ENCODE peak calls at places on chromosomes 4 and X, in nine cellular contexts. Z, B, D, U, A, W, G, M and L are unnamed samples.
A peak's percentile ranks its signal among the peaks of the same experiment; 100 is the strongest.

GRCh38 chrX:34218063-34218462 is 85.9 kb upstream of the FAM47A start:
- DNase-seq in G (no peak), D (no peak), A (no peak), B (no peak), M (no peak), Z (no peak), U (no peak), W (no peak), L (no peak)

GRCh38 chrX:56729152-56729557 is at the start of gene NBDY:
- DNase-seq in U (no peak), A (peak; percentile 31), D (peak; percentile 47), G (peak; percentile 45), W (peak; percentile 29), Z (peak; percentile 23), M (peak; percentile 40), B (no peak), L (peak; percentile 43)

GRCh38 chr4:37837446-37837845 is 11.0 kb downstream of the PGM2 start:
- DNase-seq in Z (no peak), W (no peak), U (no peak), M (no peak), G (peak; percentile 79), B (peak; percentile 45), A (no peak), D (peak; percentile 86), L (no peak)

GRCh38 chrX:46169808-46170207 is 375.4 kb downstream of the ZNF674 start:
- DNase-seq in D (peak; percentile 20), M (no peak), W (no peak), B (no peak), Z (no peak), A (no peak), U (no peak), G (no peak), L (no peak)

GRCh38 chr4:174522183-174523002 is at the start of gene HPGD:
- DNase-seq in Z (no peak), U (peak; percentile 19), D (peak; percentile 20), G (peak; percentile 22), M (peak; percentile 77), B (no peak), W (peak; percentile 34), A (no peak), L (peak; percentile 28)

GRCh38 chrX:387729-388128 is 1.0 kb upstream of the PPP2R3B start:
- DNase-seq in A (no peak), M (no peak), W (no peak), D (no peak), U (no peak), B (no peak), G (no peak), Z (no peak), L (no peak)

GRCh38 chrX:152896450-152896849 is 1.4 kb upstream of the ZNF185 start:
- DNase-seq in D (peak; percentile 22), B (no peak), A (no peak), U (no peak), G (peak; percentile 30), M (no peak), W (no peak), Z (no peak), L (no peak)

GRCh38 chr4:99856166-99856565 is 38.1 kb downstream of the LAMTOR3 start:
- DNase-seq in W (no peak), Z (no peak), G (peak; percentile 22), D (peak; percentile 33), A (no peak), B (no peak), U (no peak), M (no peak), L (no peak)

GRCh38 chr4:163587867-163588266 is 93.4 kb downstream of the TMA16 start:
- DNase-seq in Z (no peak), B (no peak), U (no peak), M (no peak), G (no peak), A (no peak), D (no peak), W (no peak), L (no peak)

GRCh38 chr4:60389636-60390035 is 810.5 kb upstream of the ADGRL3 start:
- DNase-seq in D (no peak), U (no peak), Z (peak; percentile 8), W (no peak), B (no peak), M (no peak), A (no peak), G (no peak), L (no peak)

GRCh38 chrX:41664307-41665299 is 24.2 kb upstream of the GPR34 start:
- DNase-seq in G (no peak), D (no peak), B (no peak), Z (no peak), U (no peak), A (no peak), M (no peak), W (no peak), L (no peak)

GRCh38 chr4:180674629-180675367 is 1568.4 kb upstream of the TENM3 start:
- DNase-seq in A (no peak), U (no peak), Z (no peak), W (no peak), D (no peak), B (no peak), M (no peak), G (no peak), L (no peak)

GRCh38 chrX:135432881-135433521 is 11.3 kb downstream of the SMIM10L2A start:
- DNase-seq in Z (no peak), W (no peak), D (no peak), U (no peak), G (no peak), M (no peak), B (no peak), A (no peak), L (no peak)

GRCh38 chrX:49242545-49243066 is 7.3 kb downstream of the CCDC22 start:
- DNase-seq in D (no peak), Z (no peak), B (no peak), G (no peak), A (no peak), U (no peak), W (no peak), M (no peak), L (no peak)

GRCh38 chr4:4423706-4424498 is 37.0 kb downstream of the NSG1 start:
- DNase-seq in U (no peak), B (no peak), M (no peak), G (no peak), W (no peak), Z (peak; percentile 72), A (no peak), D (no peak), L (no peak)

GRCh38 chr4:17546222-17546621 is 30.8 kb upstream of the LAP3 start:
- DNase-seq in Z (no peak), D (no peak), B (no peak), U (no peak), G (no peak), M (no peak), A (no peak), W (no peak), L (no peak)

GRCh38 chrX:17635231-17635630 is 102.1 kb upstream of the SCML1 start:
- DNase-seq in U (no peak), G (no peak), Z (peak; percentile 93), A (no peak), D (no peak), W (no peak), B (no peak), M (no peak), L (no peak)

GRCh38 chrX:108735680-108736508 is 469 bp downstream of the IRS4 start:
- DNase-seq in Z (no peak), M (no peak), G (peak; percentile 13), D (no peak), W (no peak), U (no peak), A (no peak), B (no peak), L (peak; percentile 44)

GRCh38 chr4:42152507-42153504 is at the start of gene BEND4:
- DNase-seq in Z (no peak), B (no peak), D (no peak), W (no peak), M (no peak), G (no peak), U (no peak), A (no peak), L (no peak)

GRCh38 chrX:56574861-56575260 is 11.4 kb downstream of the UBQLN2 start:
- DNase-seq in B (no peak), D (no peak), G (no peak), A (no peak), M (no peak), U (no peak), W (no peak), Z (no peak), L (no peak)

GRCh38 chr4:139665690-139666529 is at the start of gene MGST2:
- DNase-seq in B (no peak), Z (no peak), M (no peak), U (peak; percentile 53), W (peak; percentile 60), G (peak; percentile 85), D (peak; percentile 78), A (no peak), L (peak; percentile 63)

GRCh38 chr4:6198768-6199343 is 1.5 kb downstream of the JAKMIP1 start:
- DNase-seq in W (no peak), Z (no peak), U (no peak), A (no peak), G (no peak), D (peak; percentile 6), B (no peak), M (no peak), L (peak; percentile 40)